ENCODE peak calls at places on chromosomes 6 and 20, in nine cellular contexts. P, B, I, F, K, N, J, Z and W are unnamed samples.

GRCh38 chr6:135012764-135013163 is 41.9 kb downstream of the HBS1L start:
- DNase-seq in Z (no peak), I (no peak), P (no peak), N (peak), K (no peak), J (no peak), F (peak), B (no peak), W (no peak)

GRCh38 chr20:36407196-36407733 is 101.1 kb downstream of the DLGAP4 start:
- DNase-seq in N (no peak), P (no peak), I (no peak), J (no peak), K (no peak), B (no peak), Z (no peak), F (peak), W (no peak)

GRCh38 chr20:40562031-40562430 is 127.0 kb downstream of the MAFB start:
- DNase-seq in P (no peak), Z (no peak), K (no peak), F (no peak), N (peak), I (no peak), J (no peak), B (peak), W (no peak)

GRCh38 chr6:73234732-73235131 is 9.4 kb upstream of the KHDC1L start:
- DNase-seq in I (no peak), K (no peak), P (no peak), B (no peak), J (no peak), N (peak), F (peak), Z (no peak), W (no peak)

GRCh38 chr6:157211603-157212455 is 111.5 kb downstream of the TMEM242 start:
- DNase-seq in B (no peak), N (no peak), P (no peak), K (no peak), F (no peak), J (no peak), I (no peak), Z (no peak), W (no peak)

GRCh38 chr20:44776977-44777376 is 31.3 kb downstream of the KCNK15 start:
- DNase-seq in Z (peak), P (no peak), J (no peak), K (no peak), I (no peak), F (peak), N (peak), B (peak), W (peak)

GRCh38 chr6:62623851-62624532 is 338.0 kb upstream of the KHDRBS2 start:
- DNase-seq in N (no peak), Z (no peak), K (no peak), I (no peak), B (no peak), J (no peak), F (no peak), P (no peak), W (no peak)

GRCh38 chr20:62849431-62849830 is 12.2 kb downstream of the TCFL5 start:
- DNase-seq in J (no peak), K (no peak), B (no peak), I (no peak), N (no peak), Z (no peak), F (no peak), P (no peak), W (no peak)

GRCh38 chr6:43436577-43437282 is 9.4 kb downstream of the ABCC10 start:
- DNase-seq in N (peak), B (peak), K (no peak), I (no peak), J (no peak), Z (peak), F (peak), P (no peak), W (no peak)

GRCh38 chr6:31829633-31830492 is 2.3 kb downstream of the HSPA1B start:
- DNase-seq in B (no peak), Z (no peak), K (peak), N (no peak), P (no peak), F (peak), J (no peak), I (no peak), W (no peak)

GRCh38 chr20:40634891-40635290 is 54.1 kb downstream of the MAFB start:
- DNase-seq in N (no peak), Z (no peak), K (no peak), P (no peak), B (no peak), F (no peak), J (no peak), I (no peak), W (no peak)

GRCh38 chr6:167719920-167720319 is 106.8 kb upstream of the AFDN start:
- DNase-seq in P (no peak), K (no peak), B (no peak), Z (no peak), F (no peak), N (no peak), J (no peak), I (no peak), W (no peak)

GRCh38 chr20:4661191-4661590 is 60.5 kb upstream of the PRND start:
- DNase-seq in F (no peak), K (no peak), P (no peak), B (no peak), I (no peak), N (no peak), Z (no peak), J (no peak), W (no peak)

GRCh38 chr6:43181942-43182860 is at the start of gene CUL9:
- DNase-seq in F (peak), I (peak), N (peak), J (peak), Z (no peak), P (peak), B (peak), K (peak), W (peak)

GRCh38 chr6:156943167-156943566 is 166.0 kb downstream of the ARID1B start:
- DNase-seq in Z (peak), B (no peak), K (no peak), N (peak), J (no peak), I (no peak), P (no peak), F (peak), W (no peak)

GRCh38 chr6:105835373-105835772 is 250.8 kb upstream of the PRDM1 start:
- DNase-seq in N (peak), P (no peak), K (no peak), B (peak), I (no peak), J (no peak), F (peak), Z (no peak), W (peak)

GRCh38 chr6:25050356-25050755 is 114.6 kb upstream of the RIPOR2 start:
- DNase-seq in F (peak), I (no peak), N (peak), P (no peak), Z (peak), B (no peak), J (no peak), K (peak), W (no peak)

GRCh38 chr20:46396052-46396451 is 10.4 kb downstream of the ELMO2 start:
- DNase-seq in J (no peak), N (no peak), B (no peak), K (no peak), I (no peak), P (no peak), F (no peak), Z (no peak), W (no peak)

GRCh38 chr6:104958720-104959452 is 2.0 kb downstream of the LIN28B start:
- DNase-seq in F (no peak), J (no peak), K (no peak), Z (no peak), I (no peak), B (no peak), N (no peak), P (no peak), W (no peak)

GRCh38 chr6:30101423-30101938 is 11.4 kb downstream of the TRIM31 start:
- DNase-seq in K (peak), N (no peak), I (no peak), B (no peak), J (no peak), P (no peak), F (no peak), Z (no peak), W (no peak)

GRCh38 chr6:30102701-30103629 is 9.9 kb downstream of the TRIM31 start:
- DNase-seq in P (peak), I (peak), Z (peak), B (peak), F (peak), N (peak), J (peak), K (peak), W (peak)

GRCh38 chr6:30100585-30101422 is 12.1 kb downstream of the TRIM31 start:
- DNase-seq in J (no peak), P (peak), Z (no peak), B (peak), I (peak), F (no peak), K (peak), N (no peak), W (no peak)

GRCh38 chr6:30103630-30104179 is 9.2 kb downstream of the TRIM31 start:
- DNase-seq in J (no peak), B (no peak), P (no peak), I (no peak), N (no peak), F (no peak), K (no peak), Z (no peak), W (no peak)

GRCh38 chr6:30101939-30102700 is 10.8 kb downstream of the TRIM31 start:
- DNase-seq in K (peak), Z (peak), J (peak), I (peak), N (peak), P (peak), F (peak), B (peak), W (peak)
- TF ChIP-seq CTCF in K (peak), Z (peak), J (peak), I (peak), N (no peak), P (peak), F (no peak), B (no peak), W (peak)

DNA sequence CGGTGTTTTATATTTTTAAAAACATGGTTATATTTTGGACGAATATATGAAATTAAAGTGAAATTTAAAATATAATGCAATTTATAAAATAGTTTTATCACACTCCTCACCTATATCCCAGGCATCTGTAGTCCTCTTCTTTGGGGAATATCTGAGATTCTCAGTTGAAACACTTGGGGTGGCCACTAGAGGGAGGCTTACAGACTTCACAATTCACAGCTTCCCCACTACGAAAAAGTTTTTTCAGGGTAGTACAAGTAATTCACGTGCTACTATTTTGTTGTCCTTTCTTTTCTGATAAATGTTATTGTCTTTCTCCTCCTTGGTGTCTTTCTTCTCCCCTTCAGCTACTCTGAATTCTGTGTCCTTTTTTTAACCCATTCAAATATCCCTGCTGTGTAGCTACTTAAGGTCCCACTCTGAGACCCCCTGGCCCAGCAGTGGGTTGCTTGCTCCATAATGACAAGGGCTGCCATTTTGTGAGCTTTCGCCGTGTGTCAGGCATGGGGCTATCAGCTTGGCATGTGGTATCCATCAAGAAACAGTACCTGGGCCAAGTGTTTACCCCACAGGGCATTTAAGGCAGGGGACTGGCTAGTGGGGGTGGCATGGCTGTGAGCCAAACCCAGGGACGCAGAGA is 43.6 kb upstream of the PHACTR3 start:
- DNase-seq in J (no peak), P (no peak), K (peak), I (no peak), B (peak), Z (no peak), F (peak), N (no peak), W (no peak)
- TF ChIP-seq CTCF in J (no peak), P (peak), K (peak), I (peak), B (peak), Z (peak), F (peak), N (peak), W (peak)

GRCh38 chr6:37177083-37177949 is 7.4 kb downstream of the PIM1 start:
- DNase-seq in F (no peak), I (no peak), B (no peak), P (no peak), K (no peak), Z (no peak), N (no peak), J (no peak), W (no peak)
- TF ChIP-seq CTCF in F (no peak), I (no peak), B (no peak), P (no peak), K (no peak), Z (no peak), N (no peak), J (no peak), W (no peak)

GRCh38 chr6:4549556-4550226 is 226.5 kb upstream of the CDYL start:
- DNase-seq in F (no peak), Z (no peak), P (no peak), B (no peak), N (no peak), J (no peak), K (no peak), I (no peak), W (no peak)
- TF ChIP-seq CTCF in F (no peak), Z (no peak), P (no peak), B (no peak), N (no peak), J (no peak), K (no peak), I (no peak), W (no peak)

GRCh38 chr6:36317623-36318022 is 19.1 kb downstream of the BNIP5 start:
- DNase-seq in I (no peak), P (no peak), B (no peak), N (no peak), F (no peak), Z (no peak), K (no peak), J (no peak), W (no peak)

GRCh38 chr6:36319834-36320233 is 16.9 kb downstream of the BNIP5 start:
- DNase-seq in I (no peak), J (no peak), F (no peak), Z (no peak), P (no peak), N (no peak), B (no peak), K (no peak), W (no peak)

GRCh38 chr6:36320475-36320874 is 16.2 kb downstream of the BNIP5 start:
- DNase-seq in J (no peak), N (no peak), K (no peak), F (no peak), B (no peak), P (no peak), Z (no peak), I (no peak), W (no peak)

GRCh38 chr6:36318690-36319435 is 17.8 kb downstream of the BNIP5 start:
- DNase-seq in P (no peak), I (no peak), F (no peak), N (no peak), B (no peak), Z (no peak), K (no peak), J (no peak), W (no peak)

DNA sequence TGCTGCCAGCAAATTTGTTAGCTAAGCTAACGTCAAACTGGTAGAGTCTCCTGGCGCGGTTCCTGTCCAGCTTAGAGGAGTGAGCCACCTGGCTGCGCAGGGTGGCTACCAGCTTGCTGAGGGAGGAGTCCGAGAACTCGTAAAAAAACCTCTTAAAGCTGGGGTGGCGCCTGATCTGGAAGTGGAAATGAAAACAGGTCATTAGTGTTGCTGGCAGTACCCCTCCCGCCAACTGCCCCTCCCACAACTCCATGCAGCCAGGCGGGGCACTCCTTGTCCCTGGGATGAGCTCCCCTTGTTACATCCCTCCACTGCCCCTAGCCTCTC is 17.3 kb downstream of the BNIP5 start:
- DNase-seq in F (no peak), J (no peak), K (no peak), N (no peak), Z (no peak), I (no peak), P (no peak), B (no peak), W (no peak)
- TF ChIP-seq CTCF in F (no peak), J (no peak), K (no peak), N (no peak), Z (no peak), I (no peak), P (no peak), B (no peak), W (no peak)